ENCODE peak calls at places on chromosomes 7 and 10, in eight cellular contexts. E is T-cell, S is ELR, B is AG09309, Z is left kidney, P is lower leg skin, I is posterior vena cava, Q is K562. L is an unnamed sample.

GRCh38 chr7:116393654-116394053 is 105.9 kb upstream of the CAV2 start:
- DNase-seq in E (no peak), S (no peak), B (no peak), Z (peak), P (no peak), I (no peak), Q (no peak), L (no peak)

GRCh38 chr7:52525772-52526341 is 509.6 kb upstream of the POM121L12 start:
- DNase-seq in E (no peak), S (no peak), B (no peak), Z (no peak), P (no peak), I (no peak), Q (no peak), L (no peak)

GRCh38 chr7:131544449-131545425 is 11.7 kb downstream of the PODXL start:
- DNase-seq in E (no peak), S (peak), B (no peak), Z (peak), P (no peak), I (peak), Q (peak), L (no peak)

GRCh38 chr7:83065714-83066113 is 97.0 kb downstream of the PCLO start:
- DNase-seq in E (no peak), S (no peak), B (no peak), Z (no peak), P (no peak), I (no peak), Q (no peak), L (no peak)

GRCh38 chr10:68106656-68107055 is 2.6 kb upstream of the MYPN start:
- DNase-seq in E (no peak), S (peak), B (peak), Z (peak), P (no peak), I (no peak), Q (no peak), L (no peak)

GRCh38 chr7:116692599-116693308 is 20.8 kb downstream of the MET start:
- DNase-seq in E (no peak), S (peak), B (no peak), Z (no peak), P (no peak), I (no peak), Q (no peak), L (no peak)

GRCh38 chr7:74480861-74481417 is 27.2 kb downstream of the GTF2IRD1 start:
- DNase-seq in E (no peak), S (peak), B (peak), Z (peak), P (peak), I (no peak), Q (no peak), L (no peak)

GRCh38 chr10:8049874-8050560 is 4.5 kb upstream of the GATA3 start:
- DNase-seq in E (no peak), S (no peak), B (no peak), Z (peak), P (peak), I (no peak), Q (no peak), L (no peak)

GRCh38 chr7:8260871-8261707 is 878 bp downstream of the ICA1 start:
- DNase-seq in E (no peak), S (peak), B (no peak), Z (peak), P (peak), I (peak), Q (peak), L (no peak)

GRCh38 chr10:29064665-29065064 is 224.2 kb upstream of the LYZL1 start:
- DNase-seq in E (no peak), S (peak), B (peak), Z (no peak), P (no peak), I (no peak), Q (no peak), L (no peak)

GRCh38 chr7:519974-520458 is 370 bp upstream of the PDGFA start:
- DNase-seq in E (no peak), S (peak), B (no peak), Z (peak), P (no peak), I (no peak), Q (peak), L (no peak)

GRCh38 chr10:126243976-126244375 is 144.3 kb downstream of the ADAM12 start:
- DNase-seq in E (no peak), S (peak), B (peak), Z (no peak), P (no peak), I (no peak), Q (no peak), L (no peak)

GRCh38 chr10:113179270-113179669 is 229.2 kb downstream of the TCF7L2 start:
- DNase-seq in E (no peak), S (no peak), B (no peak), Z (no peak), P (no peak), I (no peak), Q (no peak), L (peak)

GRCh38 chr10:87658858-87659555 is 671 bp upstream of the PAPSS2 start:
- DNase-seq in E (no peak), S (peak), B (no peak), Z (peak), P (no peak), I (no peak), Q (no peak), L (no peak)

GRCh38 chr10:14742815-14743214 is 31.9 kb downstream of the FAM107B start:
- DNase-seq in E (no peak), S (no peak), B (no peak), Z (no peak), P (no peak), I (no peak), Q (no peak), L (peak)

GRCh38 chr10:71059943-71060342 is 152.4 kb upstream of the UNC5B start:
- DNase-seq in E (no peak), S (no peak), B (no peak), Z (no peak), P (no peak), I (no peak), Q (no peak), L (no peak)

GRCh38 chr10:22599048-22599561 is 115.3 kb downstream of the PIP4K2A start:
- DNase-seq in E (no peak), S (peak), B (peak), Z (no peak), P (no peak), I (no peak), Q (peak), L (no peak)

GRCh38 chr10:71201921-71202713 is 10.3 kb upstream of the UNC5B start:
- DNase-seq in E (no peak), S (no peak), B (no peak), Z (no peak), P (no peak), I (peak), Q (no peak), L (no peak)

GRCh38 chr10:46285966-46286620 is 704 bp upstream of the ANTXRL start:
- DNase-seq in E (no peak), S (no peak), B (no peak), Z (no peak), P (peak), I (no peak), Q (no peak), L (no peak)

L was measured in esophagus muscularis mucosa.